ENCODE peak calls at places on chromosome X, in four cellular contexts. F is IMR-90, C is AG04449, E is kidney epithelial cell. D is an unnamed sample.

GRCh38 chrX:68895339-68896250 is 66.8 kb downstream of the EFNB1 start:
- DNase-seq in F (peak), C (no peak), E (peak), D (no peak)

GRCh38 chrX:87516716-87517115 is 886 bp upstream of the KLHL4 start:
- DNase-seq in F (peak), C (no peak), E (no peak), D (peak)

GRCh38 chrX:48899078-48899410 is 1.3 kb downstream of the PQBP1 start:
- DNase-seq in F (no peak), C (no peak), E (no peak), D (no peak)

GRCh38 chrX:75746891-75747639 is 38.0 kb downstream of the MAGEE2 start:
- DNase-seq in F (no peak), C (no peak), E (no peak), D (no peak)

GRCh38 chrX:119266364-119266995 is 30.4 kb downstream of the PGRMC1 start:
- DNase-seq in F (peak), C (no peak), E (no peak), D (peak)

GRCh38 chrX:100830547-100830946 is 10.4 kb downstream of the CSTF2 start:
- DNase-seq in F (no peak), C (no peak), E (no peak), D (no peak)

GRCh38 chrX:1903380-1903935 is 288.6 kb downstream of the ASMT start:
- DNase-seq in F (no peak), C (peak), E (no peak), D (peak)

GRCh38 chrX:125203379-125203736 is 116.3 kb upstream of the TEX13C start:
- DNase-seq in F (no peak), C (no peak), E (no peak), D (no peak)

GRCh38 chrX:122626871-122627270 is 557.2 kb upstream of the GRIA3 start:
- DNase-seq in F (no peak), C (no peak), E (no peak), D (no peak)

GRCh38 chrX:15854080-15854655 is 445 bp downstream of the AP1S2 start:
- DNase-seq in F (no peak), C (no peak), E (no peak), D (no peak)

GRCh38 chrX:12949205-12949926 is 25.5 kb upstream of the TMSB4X start:
- DNase-seq in F (peak), C (peak), E (no peak), D (no peak)

GRCh38 chrX:2928583-2929434 is at the start of gene ARSD:
- DNase-seq in F (peak), C (peak), E (peak), D (peak)
- H3K4me3 ChIP-seq in F (peak), C (peak), E (peak), D (peak)

GRCh38 chrX:42524374-42524773 is 253.6 kb downstream of the PPP1R2C start:
- DNase-seq in F (peak), C (no peak), E (peak), D (peak)

GRCh38 chrX:42515939-42516338 is 262.0 kb downstream of the PPP1R2C start:
- DNase-seq in F (no peak), C (no peak), E (no peak), D (no peak)

DNA sequence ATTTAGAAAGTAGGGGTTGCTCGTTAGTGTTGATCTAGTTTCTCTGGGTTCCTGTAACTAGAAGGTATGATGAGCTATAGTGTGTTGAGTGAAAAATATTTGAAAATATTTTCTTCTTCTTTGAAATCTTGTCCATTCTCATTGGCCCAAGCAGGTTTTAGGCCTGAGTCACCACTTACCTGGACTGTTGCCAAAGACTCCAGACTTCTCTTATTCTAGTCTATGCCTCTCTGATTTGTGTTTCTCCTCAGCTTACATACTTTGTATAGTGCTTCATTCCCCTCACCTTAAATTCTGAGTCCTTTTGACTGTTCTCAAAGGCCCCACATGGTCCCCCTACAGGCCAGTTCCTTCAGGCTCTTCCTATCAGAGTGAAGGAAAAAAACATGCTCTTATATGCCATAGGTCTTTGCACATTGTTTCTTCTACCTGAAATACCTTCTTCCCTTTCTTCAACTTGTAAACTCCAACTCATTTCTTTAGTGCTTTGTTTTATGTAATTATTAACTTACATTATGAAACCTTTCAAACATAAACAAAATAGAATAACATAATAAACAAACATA is 258.2 kb downstream of the PPP1R2C start:
- DNase-seq in F (peak), C (no peak), E (no peak), D (peak)
- TF ChIP-seq CTCF in F (no peak), C (no peak), E (no peak), D (peak)

GRCh38 chrX:131792356-131792749 is 230.7 kb upstream of the STK26 start:
- DNase-seq in F (peak), C (no peak), E (peak), D (peak)
- H3K4me3 ChIP-seq in F (peak), C (no peak), E (no peak), D (peak)

DNA sequence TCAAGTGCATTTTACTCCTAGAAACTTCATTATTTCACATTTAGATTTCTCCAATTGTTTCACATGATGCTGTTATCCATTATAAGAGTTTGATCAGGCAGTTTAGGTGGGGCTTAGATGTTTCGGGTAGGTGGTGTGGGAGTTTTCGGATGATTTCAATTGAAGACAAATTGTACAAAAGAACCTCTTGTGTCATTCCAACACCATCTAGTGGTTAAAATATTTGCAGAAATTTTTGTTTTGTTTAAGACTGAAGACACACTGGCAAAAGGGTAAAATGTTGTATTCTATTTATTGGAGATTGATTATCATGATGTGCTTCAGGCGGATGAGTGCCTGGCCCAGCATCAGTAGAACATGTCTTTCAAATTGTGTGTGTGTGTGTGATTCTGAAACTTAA is 212.7 kb downstream of the SH3BGRL start:
- DNase-seq in F (no peak), C (no peak), E (no peak), D (no peak)
- TF ChIP-seq CTCF in F (peak), C (no peak), E (no peak), D (peak)

D was measured in astrocyte of the cerebellum.